ENCODE peak calls at places on chromosomes 11 and 22, in eight cellular contexts. M, G, F, X, J, Y, R and T are unnamed samples.

GRCh38 chr22:29753808-29754657 is 12.8 kb downstream of the ZMAT5 start:
- DNase-seq in X (no peak), M (no peak), G (no peak), Y (no peak), F (no peak), J (no peak), R (no peak), T (no peak)

GRCh38 chr11:69398529-69399492 is 82.7 kb upstream of the LINC01488 start:
- DNase-seq in R (no peak), G (peak), M (no peak), Y (no peak), F (peak), J (no peak), X (peak), T (no peak)

GRCh38 chr11:70671083-70671482 is 272.8 kb downstream of the CTTN start:
- DNase-seq in F (no peak), J (no peak), Y (no peak), M (no peak), R (no peak), X (no peak), G (no peak), T (no peak)

GRCh38 chr11:36073411-36074203 is 129.7 kb downstream of the LDLRAD3 start:
- DNase-seq in X (peak), J (no peak), M (no peak), Y (no peak), G (peak), R (no peak), F (no peak), T (no peak)

GRCh38 chr22:30421695-30422480 is 3.7 kb upstream of the MTFP1 start:
- DNase-seq in G (no peak), M (no peak), R (no peak), F (no peak), Y (no peak), X (peak), J (no peak), T (no peak)

GRCh38 chr11:100152751-100153150 is 534.3 kb upstream of the ARHGAP42 start:
- DNase-seq in F (no peak), X (peak), Y (no peak), G (peak), J (no peak), R (no peak), M (no peak), T (no peak)

GRCh38 chr22:44975444-44976262 is 34.2 kb downstream of the PHF21B start:
- DNase-seq in Y (peak), G (peak), J (peak), M (peak), X (peak), F (peak), R (peak), T (peak)

GRCh38 chr11:11670582-11670981 is 48.8 kb upstream of the GALNT18 start:
- DNase-seq in G (no peak), Y (no peak), F (no peak), J (no peak), M (no peak), R (no peak), X (no peak), T (no peak)

GRCh38 chr11:69157156-69157821 is 1.6 kb downstream of the SMIM38 start:
- DNase-seq in R (peak), M (no peak), J (no peak), F (no peak), Y (no peak), G (peak), X (peak), T (no peak)

GRCh38 chr11:70826950-70827349 is 425.4 kb downstream of the SHANK2 start:
- DNase-seq in J (no peak), G (no peak), F (no peak), R (no peak), Y (no peak), X (no peak), M (no peak), T (no peak)

GRCh38 chr22:30889996-30890480 is 78.5 kb downstream of the MORC2 start:
- DNase-seq in Y (no peak), M (no peak), R (no peak), X (no peak), F (no peak), G (no peak), J (no peak), T (no peak)

GRCh38 chr22:31400023-31400397 is 606 bp downstream of the DRG1 start:
- DNase-seq in G (peak), F (no peak), J (no peak), X (peak), Y (no peak), R (no peak), M (peak), T (no peak)

GRCh38 chr11:123194308-123195181 is 503 bp downstream of the CLMP start:
- DNase-seq in G (peak), X (no peak), J (no peak), Y (peak), R (no peak), F (peak), M (peak), T (no peak)

GRCh38 chr11:110463153-110463552 is 33.4 kb downstream of the FDX1 start:
- DNase-seq in Y (peak), J (peak), R (peak), F (no peak), M (peak), G (peak), X (peak), T (no peak)

GRCh38 chr22:44755956-44756361 is 3.6 kb downstream of the ARHGAP8 start:
- DNase-seq in J (peak), X (no peak), F (peak), M (no peak), Y (no peak), R (no peak), G (no peak), T (no peak)

GRCh38 chr11:122478986-122479385 is 176.5 kb upstream of the UBASH3B start:
- DNase-seq in X (no peak), J (no peak), G (no peak), Y (no peak), F (no peak), R (no peak), M (no peak), T (no peak)

GRCh38 chr11:848988-849824 is 6.6 kb downstream of the TSPAN4 start:
- DNase-seq in F (no peak), M (peak), X (no peak), Y (peak), G (no peak), J (no peak), R (no peak), T (no peak)

GRCh38 chr22:37178350-37179125 is 9.5 kb downstream of the C1QTNF6 start:
- DNase-seq in X (peak), F (no peak), J (peak), R (no peak), M (no peak), G (no peak), Y (no peak), T (no peak)

GRCh38 chr11:62421996-62422395 is 3.2 kb downstream of the SCGB1A1 start:
- DNase-seq in Y (no peak), X (no peak), G (no peak), M (no peak), F (no peak), J (no peak), R (no peak), T (no peak)

GRCh38 chr11:86719781-86720463 is 47.5 kb upstream of the ME3 start:
- DNase-seq in G (peak), M (no peak), Y (no peak), X (peak), J (no peak), R (no peak), F (peak), T (no peak)

GRCh38 chr11:74055938-74056337 is 47.1 kb upstream of the UCP3 start:
- DNase-seq in Y (no peak), M (no peak), X (peak), J (no peak), F (peak), R (no peak), G (peak), T (no peak)

GRCh38 chr11:130115218-130115617 is 44.4 kb upstream of the ST14 start:
- DNase-seq in G (peak), M (no peak), J (no peak), Y (no peak), X (peak), R (no peak), F (no peak), T (no peak)

GRCh38 chr11:106172389-106172991 is 95.0 kb downstream of the AASDHPPT start:
- DNase-seq in X (peak), G (no peak), M (no peak), Y (no peak), F (no peak), R (no peak), J (no peak), T (no peak)

GRCh38 chr11:124757320-124757719 is 4.8 kb downstream of the ESAM start:
- DNase-seq in Y (no peak), M (no peak), X (no peak), R (no peak), J (no peak), F (no peak), G (no peak), T (no peak)

GRCh38 chr22:24209016-24209415 is 27.7 kb downstream of the SUSD2 start:
- DNase-seq in F (no peak), Y (no peak), G (no peak), X (no peak), R (no peak), M (no peak), J (no peak), T (no peak)

GRCh38 chr11:23123766-23124165 is 263.5 kb upstream of the CCDC179 start:
- DNase-seq in J (no peak), Y (no peak), F (no peak), G (peak), R (no peak), X (peak), M (no peak), T (no peak)

GRCh38 chr22:46596819-46597218 is 23.4 kb upstream of the GRAMD4 start:
- DNase-seq in J (peak), Y (no peak), X (no peak), F (peak), M (no peak), R (no peak), G (no peak), T (no peak)

GRCh38 chr11:65043881-65044501 is 3.0 kb downstream of the SAC3D1 start:
- DNase-seq in G (no peak), X (no peak), R (peak), F (no peak), M (no peak), Y (no peak), J (no peak), T (no peak)

GRCh38 chr11:13268791-13269190 is 8.8 kb upstream of the BMAL1 start:
- DNase-seq in J (no peak), X (no peak), R (no peak), M (no peak), F (no peak), Y (no peak), G (no peak), T (no peak)

GRCh38 chr11:68342459-68343158 is 30.2 kb downstream of the LRP5 start:
- DNase-seq in X (no peak), Y (no peak), G (peak), R (no peak), F (peak), M (no peak), J (no peak), T (no peak)

GRCh38 chr11:27699926-27700350 is 317 bp downstream of the BDNF start:
- DNase-seq in X (no peak), F (no peak), Y (no peak), J (no peak), G (no peak), R (no peak), M (no peak), T (no peak)

GRCh38 chr11:33259869-33260268 is 2.7 kb downstream of the HIPK3 start:
- DNase-seq in R (no peak), M (no peak), G (no peak), F (no peak), X (no peak), J (no peak), Y (no peak), T (no peak)

GRCh38 chr11:69471329-69472052 is 10.0 kb upstream of the LINC01488 start:
- DNase-seq in M (no peak), X (no peak), G (peak), R (no peak), F (no peak), J (no peak), Y (no peak), T (no peak)

GRCh38 chr11:96464695-96465307 is 75.0 kb downstream of the JRKL start:
- DNase-seq in G (peak), F (peak), R (no peak), M (peak), X (peak), Y (no peak), J (peak), T (no peak)

GRCh38 chr22:33539902-33540751 is 380.1 kb downstream of the LARGE1 start:
- DNase-seq in F (no peak), R (peak), Y (no peak), X (peak), M (no peak), G (no peak), J (peak), T (no peak)

GRCh38 chr11:106706355-106706754 is 311.9 kb downstream of the GUCY1A2 start:
- DNase-seq in Y (no peak), J (no peak), X (peak), R (no peak), F (peak), G (peak), M (no peak), T (no peak)

GRCh38 chr11:71301858-71302533 is 49.6 kb upstream of the SHANK2 start:
- DNase-seq in G (no peak), R (peak), Y (no peak), X (peak), J (no peak), M (no peak), F (no peak), T (no peak)

DNA sequence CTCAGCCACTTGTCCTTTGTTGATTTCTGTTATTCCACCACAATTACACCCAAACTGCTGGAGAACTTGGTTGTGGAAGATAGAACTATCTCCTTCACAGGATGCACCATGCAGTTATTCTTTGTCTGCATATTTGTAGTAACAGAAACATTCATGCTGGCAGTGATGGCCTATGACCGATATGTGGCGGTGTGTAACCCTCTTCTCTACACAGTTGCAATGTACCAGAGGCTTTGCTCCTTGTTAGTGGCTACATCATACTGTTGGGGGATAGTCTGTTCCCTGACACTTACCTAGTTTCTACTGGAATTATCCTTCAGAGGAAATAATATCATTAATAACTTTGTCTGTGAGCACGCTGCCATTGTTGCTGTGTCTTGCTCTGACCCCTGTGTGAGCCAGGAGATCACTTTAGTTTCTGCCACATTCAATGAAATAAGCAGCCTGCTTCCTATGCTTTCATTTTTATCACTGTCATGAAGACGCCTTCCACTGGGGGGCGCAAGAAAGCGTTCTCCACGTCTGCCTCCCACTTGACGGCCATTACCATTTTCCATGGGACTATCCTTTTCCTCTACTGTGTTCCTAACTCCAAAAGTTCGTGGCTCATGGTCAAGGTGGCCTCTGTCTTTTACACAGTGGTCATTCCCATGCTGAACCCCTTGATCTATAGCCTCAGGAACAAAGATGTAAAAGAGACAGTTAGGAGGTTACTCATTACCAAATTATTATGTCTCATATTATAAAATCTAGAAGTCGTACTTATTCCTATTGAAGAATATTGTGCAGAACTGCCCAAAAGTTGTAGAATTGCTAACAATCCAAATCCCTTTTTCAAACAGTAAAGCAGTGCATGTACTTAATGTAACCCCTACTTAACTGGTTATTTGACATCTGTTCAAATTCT is 53.2 kb downstream of the OR4C6 start:
- DNase-seq in J (peak), Y (no peak), M (no peak), F (no peak), G (no peak), X (no peak), R (no peak), T (no peak)
- TF ChIP-seq CTCF in J (no peak), Y (peak), M (no peak), F (peak), G (no peak), X (peak), R (no peak), T (no peak)

GRCh38 chr22:22048318-22048942 is 65.8 kb upstream of the TOP3B start:
- DNase-seq in Y (no peak), X (no peak), G (no peak), F (no peak), M (no peak), R (no peak), J (no peak), T (no peak)
- TF ChIP-seq CTCF in Y (no peak), X (no peak), G (no peak), F (no peak), M (no peak), R (no peak), J (no peak), T (no peak)

DNA sequence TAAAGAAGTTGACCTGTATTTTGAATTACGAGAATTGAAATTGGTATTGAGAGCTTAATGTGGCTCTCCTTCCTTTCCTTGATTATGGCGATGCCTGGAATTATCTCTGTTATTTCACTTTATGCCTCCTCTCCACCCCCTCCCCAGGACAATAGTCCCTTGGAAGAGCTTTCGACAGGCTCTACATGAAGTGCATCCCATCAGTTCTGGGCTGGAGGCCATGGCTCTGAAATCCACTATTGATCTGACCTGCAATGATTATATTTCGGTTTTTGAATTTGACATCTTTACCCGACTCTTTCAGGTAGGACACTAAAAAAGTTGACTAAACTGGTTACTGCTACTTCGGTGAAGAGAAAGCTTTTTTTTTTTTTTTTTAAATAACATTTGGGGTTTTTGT is 43.2 kb downstream of the MCAM start:
- DNase-seq in G (no peak), R (no peak), M (no peak), F (no peak), X (no peak), J (no peak), Y (no peak), T (no peak)
- TF ChIP-seq CTCF in G (no peak), R (no peak), M (no peak), F (no peak), X (no peak), J (no peak), Y (no peak), T (no peak)

GRCh38 chr22:39012525-39013516 is 1.2 kb upstream of the APOBEC3C start:
- DNase-seq in X (no peak), F (no peak), M (no peak), G (no peak), Y (no peak), R (no peak), J (no peak), T (no peak)

GRCh38 chr22:39016592-39016991 is 2.5 kb downstream of the APOBEC3C start:
- DNase-seq in F (no peak), R (no peak), Y (no peak), X (no peak), J (no peak), M (no peak), G (no peak), T (no peak)

GRCh38 chr22:39010946-39011625 is 3.0 kb upstream of the APOBEC3C start:
- DNase-seq in F (no peak), G (no peak), J (no peak), X (no peak), Y (no peak), M (no peak), R (no peak), T (no peak)

GRCh38 chr22:39017596-39018365 is 3.1 kb upstream of the APOBEC3D start:
- DNase-seq in G (no peak), M (no peak), R (no peak), F (no peak), X (no peak), J (no peak), Y (no peak), T (no peak)

GRCh38 chr22:39013923-39014722 is at the start of gene APOBEC3C:
- DNase-seq in G (peak), X (peak), Y (peak), M (peak), R (peak), F (peak), J (peak), T (peak)
- TF ChIP-seq CTCF in G (no peak), X (peak), Y (no peak), M (peak), R (no peak), F (no peak), J (no peak), T (no peak)

GRCh38 chr11:48063424-48063978 is 83.1 kb downstream of the PTPRJ start:
- DNase-seq in F (peak), G (peak), R (peak), Y (no peak), X (peak), J (peak), M (peak), T (no peak)
- TF ChIP-seq CTCF in F (no peak), G (no peak), R (no peak), Y (no peak), X (no peak), J (no peak), M (no peak), T (no peak)

GRCh38 chr11:72814831-72815618 is 814 bp downstream of the ATG16L2 start:
- DNase-seq in M (peak), G (peak), X (peak), R (no peak), J (peak), Y (peak), F (no peak), T (no peak)
- TF ChIP-seq CTCF in M (no peak), G (peak), X (peak), R (no peak), J (no peak), Y (no peak), F (no peak), T (no peak)

GRCh38 chr11:103339485-103339857 is 230.2 kb downstream of the DYNC2H1 start:
- DNase-seq in Y (no peak), G (no peak), F (no peak), R (no peak), X (no peak), M (no peak), J (no peak), T (no peak)

GRCh38 chr11:103338621-103339484 is 229.6 kb downstream of the DYNC2H1 start:
- DNase-seq in R (no peak), F (no peak), Y (peak), M (no peak), G (peak), J (no peak), X (peak), T (no peak)
- TF ChIP-seq CTCF in R (no peak), F (no peak), Y (peak), M (no peak), G (peak), J (no peak), X (peak), T (no peak)